ENCODE peak calls at places on chromosomes 2 and 18, in four cellular contexts. Y is GM12878, E is upper lobe of left lung, D is cardiac muscle cell. V is an unnamed sample. For H3K27me3, the result is how much of the 10 kb centered on the place peaks cover.

GRCh38 chr2:234565201-234565600 is 68.3 kb upstream of the ARL4C start:
- DNase-seq in Y (no peak), E (no peak), D (no peak), V (no peak)

GRCh38 chr18:5527603-5528002 is 16.2 kb downstream of the EPB41L3 start:
- DNase-seq in Y (no peak), E (peak), D (no peak), V (no peak)

GRCh38 chr2:196926562-196927317 is at the start of gene PGAP1:
- DNase-seq in Y (peak), E (peak), D (peak), V (peak)

GRCh38 chr2:62736899-62737559 is 31.5 kb downstream of the EHBP1 start:
- DNase-seq in Y (peak), E (no peak), D (no peak), V (no peak)

GRCh38 chr2:237895544-237896506 is 36.4 kb downstream of the RAMP1 start:
- DNase-seq in Y (no peak), E (no peak), D (no peak), V (no peak)

GRCh38 chr18:3060667-3061580 is 48.0 kb upstream of the LPIN2 start:
- DNase-seq in Y (no peak), E (no peak), D (no peak), V (no peak)

GRCh38 chr2:215750763-215751162 is 262.6 kb downstream of the MREG start:
- DNase-seq in Y (no peak), E (no peak), D (no peak), V (no peak)

GRCh38 chr2:31660812-31661335 is 80.1 kb upstream of the SRD5A2 start:
- DNase-seq in Y (no peak), E (no peak), D (no peak), V (no peak)

GRCh38 chr2:148674063-148675020 is 29.8 kb downstream of the EPC2 start:
- DNase-seq in Y (no peak), E (no peak), D (no peak), V (peak)

DNA sequence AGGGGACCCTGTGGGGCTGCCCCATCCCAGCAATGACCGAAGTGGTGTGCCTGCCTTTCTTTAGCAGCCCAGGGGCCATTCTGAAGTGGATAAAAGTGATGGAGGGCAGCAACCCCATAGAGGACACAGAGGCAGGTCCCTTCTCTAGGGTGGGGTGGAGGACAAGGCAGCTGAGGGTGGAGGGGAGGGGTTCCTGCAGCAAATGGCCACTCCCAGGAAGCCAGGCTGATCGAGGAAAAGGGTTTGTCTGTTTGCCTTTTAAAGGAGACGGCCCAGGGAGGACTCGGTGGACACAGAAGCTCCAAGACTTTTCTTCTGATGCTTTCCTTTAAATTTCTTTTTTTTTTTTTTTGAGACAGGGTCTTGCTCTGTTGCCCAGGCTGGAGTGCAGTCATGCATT is 272.8 kb downstream of the TWIST2 start:
- DNase-seq in Y (no peak), E (no peak), D (no peak), V (no peak)
- H3K4me3 ChIP-seq in Y (no peak), E (no peak), D (no peak), V (no peak)

GRCh38 chr2:21424375-21424774 is 300.6 kb downstream of the TDRD15 start:
- DNase-seq in Y (no peak), E (no peak), D (no peak), V (no peak)

GRCh38 chr2:21422724-21423522 is 299.2 kb downstream of the TDRD15 start:
- DNase-seq in Y (no peak), E (no peak), D (no peak), V (no peak)

GRCh38 chr2:21423854-21424253 is 300.1 kb downstream of the TDRD15 start:
- DNase-seq in Y (no peak), E (no peak), D (no peak), V (no peak)

GRCh38 chr2:21418456-21418855 is 294.7 kb downstream of the TDRD15 start:
- DNase-seq in Y (no peak), E (no peak), D (no peak), V (no peak)

DNA sequence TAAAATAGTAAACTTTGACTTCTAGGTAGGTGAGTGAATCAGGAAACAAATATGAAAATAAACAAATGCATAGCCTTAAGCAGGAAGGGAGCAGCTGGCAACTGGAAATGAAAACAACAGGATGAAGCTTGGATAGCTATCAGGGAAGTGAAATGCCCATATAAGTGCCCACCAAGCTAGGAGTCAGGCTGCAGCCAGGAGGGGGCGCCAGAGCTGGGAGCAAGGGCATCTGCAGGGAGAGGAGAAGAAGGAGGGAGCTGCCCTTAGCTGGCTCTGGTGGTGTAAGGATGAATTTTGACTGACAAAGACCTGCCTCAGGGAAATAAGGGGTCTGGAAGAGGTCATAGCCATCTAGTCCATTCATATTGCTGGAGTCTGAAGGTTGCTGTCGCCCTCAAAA is 298.3 kb downstream of the TDRD15 start:
- DNase-seq in Y (no peak), E (peak), D (peak), V (peak)
- TF ChIP-seq CTCF in Y (peak), E (peak), D (no peak), V (peak)

DNA sequence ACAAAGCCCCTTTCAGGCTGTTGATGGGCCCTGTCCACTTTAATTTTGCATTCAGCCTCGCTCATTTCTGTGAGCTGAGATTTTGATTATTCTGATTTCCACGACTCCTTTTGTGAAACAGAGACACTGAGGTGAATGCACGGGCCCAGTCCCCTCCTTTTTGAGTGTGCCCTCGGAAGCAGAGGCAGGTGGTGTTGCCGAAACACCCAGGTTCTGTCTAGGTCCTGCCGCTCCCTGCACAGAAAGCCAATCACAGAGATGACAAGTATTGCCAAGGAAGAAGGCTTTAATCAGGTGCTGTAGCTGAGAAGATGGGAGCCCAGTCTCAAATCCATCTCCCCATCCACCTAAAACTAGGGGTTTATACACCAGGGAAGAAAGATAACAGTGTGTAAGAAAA is 44.2 kb upstream of the EDAR start:
- DNase-seq in Y (no peak), E (no peak), D (no peak), V (no peak)
- H3K27me3 ChIP-seq in Y (under half), E (under half), D (under half), V (under half)

DNA sequence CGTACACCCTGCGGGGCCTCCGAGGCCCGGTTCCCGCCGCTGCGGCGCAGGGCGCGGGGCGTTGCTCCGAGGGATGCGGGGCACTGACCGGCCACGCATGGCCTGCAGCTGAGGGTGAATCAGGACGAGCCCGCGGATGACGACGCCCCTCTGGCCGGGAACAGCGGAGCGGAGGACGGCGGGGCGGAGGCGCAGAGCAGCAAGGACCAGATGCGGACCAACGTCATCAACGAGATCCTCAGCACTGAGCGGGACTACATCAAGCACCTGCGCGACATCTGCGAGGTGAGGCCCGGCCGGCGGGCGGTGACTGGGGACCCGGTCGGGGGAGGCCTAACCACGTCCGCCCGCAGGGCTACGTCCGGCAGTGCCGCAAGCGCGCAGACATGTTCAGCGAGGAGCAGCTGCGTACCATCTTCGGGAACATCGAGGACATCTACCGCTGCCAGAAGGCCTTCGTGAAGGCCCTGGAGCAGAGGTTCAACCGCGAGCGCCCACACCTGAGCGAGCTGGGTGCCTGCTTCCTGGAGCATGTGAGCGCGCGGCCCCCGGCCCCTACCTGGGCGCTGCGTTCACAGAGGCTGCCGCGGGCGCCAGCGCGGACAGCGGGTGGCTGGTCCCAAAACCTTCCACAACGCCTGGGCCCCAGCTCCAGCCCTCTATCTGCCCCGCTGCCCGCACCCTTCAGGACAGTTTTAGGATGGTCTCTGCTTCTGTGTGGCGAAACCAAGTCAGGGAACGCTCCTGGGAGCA is 53.2 kb downstream of the FAM168B start:
- DNase-seq in Y (no peak), E (no peak), D (no peak), V (no peak)
- H3K4me3 ChIP-seq in Y (no peak), E (no peak), D (no peak), V (no peak)

DNA sequence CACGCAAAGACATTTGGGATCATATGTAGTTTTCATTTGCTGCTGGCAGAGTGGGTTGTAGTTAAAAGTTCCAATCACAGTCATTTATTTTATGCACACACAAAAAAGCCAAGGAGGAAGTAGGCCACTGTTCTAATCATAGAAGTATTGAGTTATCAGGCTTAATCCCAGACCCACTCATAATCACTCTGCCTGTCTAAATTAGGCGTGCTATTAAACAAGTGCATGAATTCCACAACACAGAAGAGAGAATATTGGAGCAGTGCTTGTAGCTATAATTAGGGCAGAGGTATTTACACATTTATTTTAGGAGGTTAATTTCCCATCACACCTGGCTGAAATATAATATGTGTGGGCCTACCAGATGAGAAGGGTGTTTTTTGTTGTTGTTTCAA is 65.7 kb upstream of the FIGN start:
- DNase-seq in Y (no peak), E (no peak), D (no peak), V (no peak)
- TF ChIP-seq CTCF in Y (no peak), E (no peak), D (no peak), V (no peak)

DNA sequence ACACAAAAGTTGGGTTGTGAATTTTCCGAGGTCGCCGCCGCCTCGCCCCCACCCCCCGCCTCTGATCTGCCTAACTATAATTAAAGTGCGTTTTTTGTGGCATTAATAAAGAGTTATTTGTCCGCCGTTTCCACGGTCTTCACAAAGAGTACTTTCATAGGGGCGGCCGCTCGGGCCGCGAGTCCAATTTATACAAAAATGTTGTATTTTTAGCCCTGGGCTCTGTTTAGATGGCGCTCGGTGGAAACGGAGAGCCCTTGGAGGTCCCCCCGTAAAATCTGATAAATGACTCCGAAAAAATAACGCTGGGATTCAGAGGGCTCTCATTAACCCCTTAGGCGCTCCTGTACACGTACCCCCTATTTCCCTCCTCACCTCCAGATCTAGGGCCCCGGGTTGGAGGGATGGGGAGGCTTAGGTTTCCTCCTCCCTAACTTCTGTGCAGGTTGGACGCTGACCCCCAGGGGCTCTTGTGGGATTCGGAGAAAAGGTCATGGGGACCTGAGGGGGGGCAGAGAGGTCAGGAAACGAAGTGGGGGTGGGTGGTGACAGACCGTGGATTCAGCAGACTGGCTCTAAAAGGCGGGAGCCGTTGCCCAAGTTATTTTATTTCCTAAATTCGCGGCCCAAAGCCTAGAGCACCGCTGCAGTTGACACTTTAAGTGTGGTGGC is 1.9 kb downstream of the CYP26B1 start:
- DNase-seq in Y (no peak), E (no peak), D (no peak), V (no peak)
- H3K27me3 ChIP-seq in Y (under half), E (half or more), D (half or more), V (under half)

V was measured in GM06990.